ENCODE peak calls at places on chromosomes 5 and 9, in five cellular contexts. One of them, this sample, is unnamed.

GRCh38 chr5:108655750-108656450 is 91.8 kb upstream of the FER start:
- DNase-seq in mucosa of descending colon: no peak
- DNase-seq in natural killer cell: no peak
- DNase-seq in NB4: no peak
- DNase-seq in psoas muscle: no peak
- DNase-seq in this sample: no peak

GRCh38 chr5:68290260-68290674 is 74.7 kb downstream of the PIK3R1 start:
- DNase-seq in natural killer cell: no peak
- DNase-seq in mucosa of descending colon: no peak
- DNase-seq in psoas muscle: no peak
- DNase-seq in NB4: no peak
- DNase-seq in this sample: no peak

GRCh38 chr5:80309871-80310665 is 9.7 kb upstream of the SPZ1 start:
- DNase-seq in NB4: no peak
- DNase-seq in mucosa of descending colon: no peak
- DNase-seq in psoas muscle: no peak
- DNase-seq in natural killer cell: no peak
- DNase-seq in this sample: no peak

GRCh38 chr5:149583394-149583793 is 2.1 kb downstream of the ARHGEF37 start:
- DNase-seq in mucosa of descending colon: no peak
- DNase-seq in natural killer cell: no peak
- DNase-seq in psoas muscle: no peak
- DNase-seq in NB4: no peak
- DNase-seq in this sample: no peak

GRCh38 chr9:134889386-134890214 is 9.0 kb downstream of the FCN2 start:
- DNase-seq in NB4: peak; percentile 94
- DNase-seq in natural killer cell: no peak
- DNase-seq in mucosa of descending colon: no peak
- DNase-seq in psoas muscle: no peak
- DNase-seq in this sample: no peak

GRCh38 chr9:112787942-112788341 is 37.4 kb downstream of the SNX30 start:
- DNase-seq in natural killer cell: no peak
- DNase-seq in NB4: no peak
- DNase-seq in psoas muscle: no peak
- DNase-seq in mucosa of descending colon: no peak
- DNase-seq in this sample: no peak

GRCh38 chr5:92613546-92613945 is 967.5 kb downstream of the NR2F1-AS1 start:
- DNase-seq in natural killer cell: no peak
- DNase-seq in NB4: no peak
- DNase-seq in psoas muscle: no peak
- DNase-seq in mucosa of descending colon: no peak
- DNase-seq in this sample: no peak

GRCh38 chr9:104993291-104993963 is 65.5 kb upstream of the ABCA1 start:
- DNase-seq in mucosa of descending colon: peak; percentile 58
- DNase-seq in natural killer cell: peak; percentile 23
- DNase-seq in psoas muscle: peak; percentile 86
- DNase-seq in NB4: peak; percentile 79
- DNase-seq in this sample: peak; percentile 19

GRCh38 chr5:29796018-29796417 is 1397.5 kb upstream of the CDH6 start:
- DNase-seq in NB4: no peak
- DNase-seq in psoas muscle: no peak
- DNase-seq in mucosa of descending colon: no peak
- DNase-seq in natural killer cell: no peak
- DNase-seq in this sample: no peak

GRCh38 chr5:132000677-132001453 is 10.6 kb downstream of the ACSL6 start:
- DNase-seq in mucosa of descending colon: peak; percentile 18
- DNase-seq in psoas muscle: no peak
- DNase-seq in natural killer cell: no peak
- DNase-seq in NB4: peak; percentile 89
- DNase-seq in this sample: no peak

GRCh38 chr9:76456202-76456926 is 2.6 kb upstream of the GCNT1 start:
- DNase-seq in NB4: peak; percentile 89
- DNase-seq in mucosa of descending colon: peak; percentile 76
- DNase-seq in natural killer cell: no peak
- DNase-seq in psoas muscle: no peak
- DNase-seq in this sample: peak; percentile 54

GRCh38 chr9:104970588-104970987 is 42.6 kb upstream of the ABCA1 start:
- DNase-seq in natural killer cell: no peak
- DNase-seq in NB4: no peak
- DNase-seq in psoas muscle: no peak
- DNase-seq in mucosa of descending colon: no peak
- DNase-seq in this sample: no peak

GRCh38 chr9:70362952-70363351 is 51.5 kb downstream of the KLF9 start:
- DNase-seq in psoas muscle: no peak
- DNase-seq in natural killer cell: no peak
- DNase-seq in NB4: peak; percentile 45
- DNase-seq in mucosa of descending colon: no peak
- DNase-seq in this sample: no peak

GRCh38 chr5:111389390-111390082 is 122.8 kb downstream of the STARD4 start:
- DNase-seq in natural killer cell: no peak
- DNase-seq in psoas muscle: no peak
- DNase-seq in NB4: no peak
- DNase-seq in mucosa of descending colon: no peak
- DNase-seq in this sample: no peak

DNA sequence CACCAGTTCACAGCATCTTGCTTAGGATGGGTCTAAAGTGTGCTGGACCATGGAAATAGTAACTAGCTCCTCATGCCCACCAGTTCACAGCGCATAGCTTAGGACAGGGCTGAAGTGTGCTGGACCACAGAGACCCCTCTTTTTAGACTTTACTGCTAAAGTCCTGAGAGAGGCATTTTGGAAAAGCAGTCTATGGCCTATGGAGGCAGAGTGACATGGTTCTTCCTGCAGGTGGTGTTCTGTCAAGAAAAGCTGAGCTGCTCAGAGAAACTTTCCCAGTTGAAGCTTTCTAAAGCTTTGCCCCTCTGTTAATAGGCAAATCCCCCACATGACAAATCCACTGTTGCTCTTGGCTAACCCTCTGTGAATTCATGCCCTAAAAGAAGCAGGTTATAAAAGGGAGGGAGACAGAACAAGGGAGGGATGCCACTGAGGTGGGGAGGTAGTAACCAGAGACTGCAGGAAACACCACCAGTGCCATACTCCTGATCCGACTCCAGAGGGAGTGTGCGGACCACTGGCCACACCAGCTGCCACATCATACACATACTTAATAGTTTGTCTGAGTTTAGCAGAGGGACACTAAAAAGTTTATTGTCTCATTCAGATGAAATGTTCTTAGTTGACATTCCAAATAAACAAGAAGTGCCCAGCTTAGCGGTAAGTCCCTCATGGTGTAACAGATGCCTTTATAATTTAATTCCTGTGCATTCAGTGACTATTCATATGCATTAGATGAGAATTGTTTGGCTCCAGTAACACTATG is 236.1 kb upstream of the NFIL3 start:
- DNase-seq in natural killer cell: no peak
- DNase-seq in mucosa of descending colon: no peak
- DNase-seq in NB4: peak; percentile 20
- DNase-seq in psoas muscle: no peak
- DNase-seq in this sample: no peak
- TF ChIP-seq CTCF in natural killer cell: no peak
- TF ChIP-seq CTCF in mucosa of descending colon: peak; percentile 7
- TF ChIP-seq CTCF in NB4: peak; percentile 37
- TF ChIP-seq CTCF in psoas muscle: no peak
- TF ChIP-seq CTCF in this sample: peak; percentile 63

GRCh38 chr9:131346559-131346958 is 47.3 kb upstream of the PRRC2B start:
- DNase-seq in mucosa of descending colon: no peak
- DNase-seq in NB4: no peak
- DNase-seq in natural killer cell: no peak
- DNase-seq in psoas muscle: no peak
- DNase-seq in this sample: no peak
- TF ChIP-seq CTCF in mucosa of descending colon: no peak
- TF ChIP-seq CTCF in NB4: no peak
- TF ChIP-seq CTCF in natural killer cell: no peak
- TF ChIP-seq CTCF in psoas muscle: no peak
- TF ChIP-seq CTCF in this sample: no peak

GRCh38 chr9:124392855-124393460 is 22.3 kb downstream of the PSMB7 start:
- DNase-seq in psoas muscle: no peak
- DNase-seq in NB4: peak; percentile 80
- DNase-seq in mucosa of descending colon: no peak
- DNase-seq in natural killer cell: no peak
- DNase-seq in this sample: no peak
- TF ChIP-seq CTCF in psoas muscle: peak; percentile 28
- TF ChIP-seq CTCF in NB4: peak; percentile 43
- TF ChIP-seq CTCF in mucosa of descending colon: no peak
- TF ChIP-seq CTCF in natural killer cell: no peak
- TF ChIP-seq CTCF in this sample: peak; percentile 59

GRCh38 chr5:119451561-119451960 is 736 bp upstream of the HSD17B4 start:
- DNase-seq in mucosa of descending colon: no peak
- DNase-seq in NB4: no peak
- DNase-seq in psoas muscle: no peak
- DNase-seq in natural killer cell: no peak
- DNase-seq in this sample: no peak
- TF ChIP-seq CTCF in mucosa of descending colon: no peak
- TF ChIP-seq CTCF in NB4: no peak
- TF ChIP-seq CTCF in psoas muscle: no peak
- TF ChIP-seq CTCF in natural killer cell: no peak
- TF ChIP-seq CTCF in this sample: no peak